ENCODE peak calls at places on chromosomes 1 and 21, in nine cellular contexts. I, N, E, Y, D, S, O, Z and R are unnamed samples.

GRCh38 chr1:202811296-202812175 is 782 bp downstream of the PCAT6 start:
- DNase-seq in I (no peak), N (peak), E (no peak), Y (peak), D (peak), S (peak), O (no peak), Z (no peak), R (no peak)

GRCh38 chr1:25682059-25682601 is 65.5 kb downstream of the MAN1C1 start:
- DNase-seq in I (no peak), N (no peak), E (no peak), Y (no peak), D (no peak), S (no peak), O (no peak), Z (no peak), R (no peak)

GRCh38 chr1:235919797-235920475 is 53.2 kb upstream of the LYST start:
- DNase-seq in I (no peak), N (no peak), E (no peak), Y (no peak), D (no peak), S (no peak), O (no peak), Z (no peak), R (no peak)

GRCh38 chr1:182671779-182672486 is 12.5 kb downstream of the RGS8 start:
- DNase-seq in I (no peak), N (no peak), E (no peak), Y (no peak), D (no peak), S (no peak), O (no peak), Z (no peak), R (peak)

GRCh38 chr21:27475363-27475955 is 508.6 kb upstream of the ADAMTS5 start:
- DNase-seq in I (no peak), N (no peak), E (peak), Y (no peak), D (no peak), S (no peak), O (no peak), Z (no peak), R (no peak)

GRCh38 chr1:119853155-119853554 is 41.9 kb upstream of the REG4 start:
- DNase-seq in I (no peak), N (no peak), E (no peak), Y (no peak), D (no peak), S (no peak), O (no peak), Z (no peak), R (no peak)

GRCh38 chr1:155776414-155776813 is 80.6 kb downstream of the GON4L start:
- DNase-seq in I (no peak), N (no peak), E (no peak), Y (no peak), D (peak), S (no peak), O (no peak), Z (no peak), R (no peak)

GRCh38 chr1:37474051-37474696 is at the start of gene ZC3H12A:
- DNase-seq in I (peak), N (peak), E (peak), Y (peak), D (peak), S (peak), O (peak), Z (peak), R (peak)

GRCh38 chr1:98749152-98749756 is 87.7 kb downstream of the SNX7 start:
- DNase-seq in I (no peak), N (no peak), E (no peak), Y (no peak), D (no peak), S (no peak), O (no peak), Z (no peak), R (peak)

GRCh38 chr1:23103001-23103879 is 65.4 kb downstream of the LUZP1 start:
- DNase-seq in I (no peak), N (no peak), E (no peak), Y (no peak), D (peak), S (peak), O (peak), Z (no peak), R (no peak)

GRCh38 chr21:43330306-43330881 is 96.5 kb downstream of the SIK1 start:
- DNase-seq in I (no peak), N (no peak), E (no peak), Y (no peak), D (no peak), S (no peak), O (no peak), Z (no peak), R (no peak)

GRCh38 chr1:10295471-10296085 is 85.2 kb downstream of the KIF1B start:
- DNase-seq in I (no peak), N (no peak), E (peak), Y (no peak), D (no peak), S (no peak), O (no peak), Z (no peak), R (no peak)

GRCh38 chr1:41342774-41343355 is 18.4 kb upstream of the FOXO6 start:
- DNase-seq in I (no peak), N (no peak), E (no peak), Y (no peak), D (no peak), S (no peak), O (no peak), Z (peak), R (no peak)

GRCh38 chr21:33355996-33356395 is 31.2 kb downstream of the IFNAR1 start:
- DNase-seq in I (no peak), N (no peak), E (no peak), Y (no peak), D (no peak), S (no peak), O (no peak), Z (no peak), R (no peak)

GRCh38 chr21:38843379-38843778 is 37.6 kb downstream of the ETS2 start:
- DNase-seq in I (no peak), N (no peak), E (no peak), Y (no peak), D (no peak), S (no peak), O (no peak), Z (no peak), R (no peak)

GRCh38 chr1:161206411-161207140 is 4.4 kb downstream of the NDUFS2 start:
- DNase-seq in I (no peak), N (peak), E (no peak), Y (no peak), D (no peak), S (no peak), O (no peak), Z (peak), R (no peak)